ENCODE peak calls at places on chromosomes 2 and 18, in seven cellular contexts. J is effector memory CD4-positive, alpha-beta T cell; C is NCI-H345; Y is iPS-NIHi11; Q is AG09319; M is fibroblast of lung; O is NCI-H2227 treated with DMSO at 0.1 percent for 48 hours. U is an unnamed sample.

GRCh38 chr18:21262979-21263378 is 20.9 kb downstream of the GREB1L start:
- DNase-seq in Y (no peak), O (no peak), M (peak; percentile 20), Q (no peak), C (no peak), J (no peak), U (no peak)

GRCh38 chr2:71940695-71941094 is 207.0 kb downstream of the CYP26B1 start:
- DNase-seq in C (no peak), O (no peak), J (no peak), M (no peak), Q (no peak), Y (peak; percentile 1), U (peak; percentile 85)

GRCh38 chr2:241217320-241218031 is 29.0 kb downstream of the ANO7 start:
- DNase-seq in O (peak; percentile 49), Y (peak; percentile 95), M (peak; percentile 79), J (no peak), Q (no peak), C (no peak), U (no peak)

GRCh38 chr2:36433311-36434217 is 78.0 kb downstream of the CRIM1 start:
- DNase-seq in Q (no peak), J (no peak), Y (no peak), C (peak; percentile 73), M (peak; percentile 73), O (no peak), U (no peak)

GRCh38 chr2:138321458-138321857 is 180.1 kb upstream of the SPOPL start:
- DNase-seq in O (no peak), Q (no peak), M (no peak), Y (no peak), J (no peak), C (peak; percentile 67), U (no peak)

GRCh38 chr18:23377669-23378469 is 75.2 kb upstream of the RIOK3 start:
- DNase-seq in M (peak; percentile 91), J (no peak), Q (peak; percentile 49), Y (no peak), C (no peak), O (no peak), U (no peak)

GRCh38 chr2:217949448-217949847 is 53.3 kb downstream of the TNS1 start:
- DNase-seq in O (no peak), M (no peak), Q (no peak), C (no peak), J (no peak), Y (no peak), U (no peak)

GRCh38 chr18:65592419-65592818 is 158.4 kb upstream of the CDH7 start:
- DNase-seq in M (no peak), Y (no peak), J (no peak), Q (no peak), O (no peak), C (no peak), U (no peak)

GRCh38 chr18:77013777-77014525 is 118.6 kb downstream of the MBP start:
- DNase-seq in Y (no peak), C (no peak), O (no peak), M (no peak), J (no peak), Q (no peak), U (no peak)

GRCh38 chr2:23377772-23378171 is 7.2 kb upstream of the KLHL29 start:
- DNase-seq in J (no peak), Y (no peak), C (no peak), M (no peak), O (no peak), Q (no peak), U (no peak)

GRCh38 chr2:220946552-220946951 is 625.6 kb downstream of the EPHA4 start:
- DNase-seq in Y (no peak), C (no peak), O (no peak), J (no peak), Q (no peak), M (peak; percentile 83), U (no peak)

GRCh38 chr18:48887294-48887904 is 63.4 kb downstream of the SMAD7 start:
- DNase-seq in C (no peak), Q (no peak), Y (no peak), M (no peak), J (no peak), O (no peak), U (no peak)

GRCh38 chr2:52572469-52572894 is 1195.1 kb upstream of the CHAC2 start:
- DNase-seq in O (no peak), C (no peak), J (no peak), Y (no peak), Q (no peak), M (no peak), U (peak; percentile 84)

GRCh38 chr2:232042911-232043564 is 81.5 kb downstream of the DIS3L2 start:
- DNase-seq in J (no peak), C (no peak), Y (no peak), M (peak; percentile 53), Q (no peak), O (no peak), U (no peak)

GRCh38 chr2:217755027-217755756 is 247.6 kb downstream of the TNS1 start:
- DNase-seq in J (no peak), O (no peak), C (no peak), M (no peak), Y (no peak), Q (no peak), U (peak; percentile 63)

GRCh38 chr2:172685467-172685866 is 50.2 kb upstream of the RAPGEF4 start:
- DNase-seq in C (no peak), Y (no peak), Q (no peak), J (no peak), M (no peak), O (no peak), U (no peak)

GRCh38 chr2:170481201-170481600 is 233.9 kb upstream of the SP5 start:
- DNase-seq in Q (no peak), C (no peak), J (no peak), M (no peak), O (no peak), Y (no peak), U (no peak)

GRCh38 chr2:207240649-207241048 is 74.9 kb upstream of the KLF7 start:
- DNase-seq in O (no peak), J (no peak), Y (no peak), Q (no peak), M (no peak), C (no peak), U (no peak)

GRCh38 chr2:28674062-28674712 is 77.4 kb upstream of the PPP1CB start:
- DNase-seq in O (no peak), J (no peak), C (no peak), M (peak; percentile 68), Y (no peak), Q (no peak), U (no peak)

GRCh38 chr2:241391892-241392665 is 36.0 kb downstream of the FARP2 start:
- DNase-seq in J (no peak), Q (peak; percentile 32), C (peak; percentile 2), O (no peak), M (no peak), Y (peak; percentile 56), U (no peak)

U was measured in osteocyte.